ENCODE peak calls at places on chromosomes 16 and 17, in five cellular contexts. One of them, this sample, is unnamed. For H3K4me1, the result is how much of the 10 kb centered on the place peaks cover.

GRCh38 chr17:46943511-46944393 is 20.8 kb downstream of the GOSR2 start:
- DNase-seq in CD8-positive, alpha-beta memory T cell: no peak
- DNase-seq in Peyer's patch: no peak
- DNase-seq in right cardiac atrium: peak
- DNase-seq in CD8-positive, alpha-beta T cell: no peak
- DNase-seq in this sample: no peak

GRCh38 chr16:19696312-19696711 is 21.7 kb downstream of the KNOP1 start:
- DNase-seq in CD8-positive, alpha-beta memory T cell: peak
- DNase-seq in Peyer's patch: peak
- DNase-seq in right cardiac atrium: peak
- DNase-seq in CD8-positive, alpha-beta T cell: peak
- DNase-seq in this sample: peak

GRCh38 chr16:84950906-84951305 is 60.4 kb downstream of the ZDHHC7 start:
- DNase-seq in CD8-positive, alpha-beta memory T cell: no peak
- DNase-seq in Peyer's patch: no peak
- DNase-seq in right cardiac atrium: peak
- DNase-seq in CD8-positive, alpha-beta T cell: no peak
- DNase-seq in this sample: no peak

GRCh38 chr17:1783834-1784611 is 22.2 kb downstream of the SERPINF1 start:
- DNase-seq in CD8-positive, alpha-beta memory T cell: no peak
- DNase-seq in Peyer's patch: peak
- DNase-seq in right cardiac atrium: peak
- DNase-seq in CD8-positive, alpha-beta T cell: no peak
- DNase-seq in this sample: peak

GRCh38 chr17:3762922-3763776 is 37.8 kb downstream of the ITGAE start:
- DNase-seq in CD8-positive, alpha-beta memory T cell: peak
- DNase-seq in Peyer's patch: no peak
- DNase-seq in right cardiac atrium: no peak
- DNase-seq in CD8-positive, alpha-beta T cell: no peak
- DNase-seq in this sample: no peak

GRCh38 chr17:28551421-28552186 is 820 bp downstream of the UNC119 start:
- DNase-seq in CD8-positive, alpha-beta memory T cell: no peak
- DNase-seq in Peyer's patch: no peak
- DNase-seq in right cardiac atrium: no peak
- DNase-seq in CD8-positive, alpha-beta T cell: no peak
- DNase-seq in this sample: no peak

GRCh38 chr17:4908711-4909496 is 6.0 kb upstream of the CHRNE start:
- DNase-seq in CD8-positive, alpha-beta memory T cell: peak
- DNase-seq in Peyer's patch: peak
- DNase-seq in right cardiac atrium: peak
- DNase-seq in CD8-positive, alpha-beta T cell: peak
- DNase-seq in this sample: peak

GRCh38 chr16:71479420-71479819 is 9.7 kb downstream of the ZNF19 start:
- DNase-seq in CD8-positive, alpha-beta memory T cell: no peak
- DNase-seq in Peyer's patch: no peak
- DNase-seq in right cardiac atrium: no peak
- DNase-seq in CD8-positive, alpha-beta T cell: no peak
- DNase-seq in this sample: no peak

GRCh38 chr17:7133424-7133823 is 18.8 kb upstream of the ASGR2 start:
- DNase-seq in CD8-positive, alpha-beta memory T cell: no peak
- DNase-seq in Peyer's patch: peak
- DNase-seq in right cardiac atrium: peak
- DNase-seq in CD8-positive, alpha-beta T cell: peak
- DNase-seq in this sample: peak

GRCh38 chr17:79659376-79659775 is 48.5 kb upstream of the RBFOX3 start:
- DNase-seq in CD8-positive, alpha-beta memory T cell: no peak
- DNase-seq in Peyer's patch: no peak
- DNase-seq in right cardiac atrium: no peak
- DNase-seq in CD8-positive, alpha-beta T cell: no peak
- DNase-seq in this sample: no peak

GRCh38 chr17:45248132-45248936 is 13.6 kb downstream of the SPATA32 start:
- DNase-seq in CD8-positive, alpha-beta memory T cell: peak
- DNase-seq in Peyer's patch: peak
- DNase-seq in right cardiac atrium: peak
- DNase-seq in CD8-positive, alpha-beta T cell: peak
- DNase-seq in this sample: no peak

GRCh38 chr16:87062569-87063442 is 254.4 kb downstream of the C16orf95 start:
- DNase-seq in CD8-positive, alpha-beta memory T cell: no peak
- DNase-seq in Peyer's patch: peak
- DNase-seq in right cardiac atrium: peak
- DNase-seq in CD8-positive, alpha-beta T cell: peak
- DNase-seq in this sample: peak

GRCh38 chr17:52149626-52150025 is 8.9 kb downstream of the CA10 start:
- DNase-seq in CD8-positive, alpha-beta memory T cell: no peak
- DNase-seq in Peyer's patch: no peak
- DNase-seq in right cardiac atrium: no peak
- DNase-seq in CD8-positive, alpha-beta T cell: no peak
- DNase-seq in this sample: no peak

GRCh38 chr17:38509772-38510423 is 81.6 kb downstream of the ARHGAP23 start:
- DNase-seq in CD8-positive, alpha-beta memory T cell: no peak
- DNase-seq in Peyer's patch: no peak
- DNase-seq in right cardiac atrium: peak
- DNase-seq in CD8-positive, alpha-beta T cell: no peak
- DNase-seq in this sample: no peak

GRCh38 chr16:2470603-2471015 is 488 bp upstream of the NTN3 start:
- DNase-seq in CD8-positive, alpha-beta memory T cell: no peak
- DNase-seq in Peyer's patch: no peak
- DNase-seq in right cardiac atrium: no peak
- DNase-seq in CD8-positive, alpha-beta T cell: no peak
- DNase-seq in this sample: no peak

GRCh38 chr17:81991684-81992513 is 14.5 kb downstream of the ASPSCR1 start:
- DNase-seq in CD8-positive, alpha-beta memory T cell: no peak
- DNase-seq in Peyer's patch: no peak
- DNase-seq in right cardiac atrium: peak
- DNase-seq in CD8-positive, alpha-beta T cell: no peak
- DNase-seq in this sample: peak

GRCh38 chr16:9112844-9113186 is 21.4 kb downstream of the HAPSTR1 start:
- DNase-seq in CD8-positive, alpha-beta memory T cell: no peak
- DNase-seq in Peyer's patch: no peak
- DNase-seq in right cardiac atrium: no peak
- DNase-seq in CD8-positive, alpha-beta T cell: no peak
- DNase-seq in this sample: no peak
- H3K4me1 ChIP-seq in CD8-positive, alpha-beta memory T cell: half or more
- H3K4me1 ChIP-seq in Peyer's patch: under half
- H3K4me1 ChIP-seq in right cardiac atrium: under half
- H3K4me1 ChIP-seq in CD8-positive, alpha-beta T cell: half or more
- H3K4me1 ChIP-seq in this sample: half or more

GRCh38 chr17:34269969-34270368 is at the start of gene CCL7:
- DNase-seq in CD8-positive, alpha-beta memory T cell: no peak
- DNase-seq in Peyer's patch: no peak
- DNase-seq in right cardiac atrium: no peak
- DNase-seq in CD8-positive, alpha-beta T cell: no peak
- DNase-seq in this sample: no peak
- H3K27ac ChIP-seq in CD8-positive, alpha-beta memory T cell: no peak
- H3K27ac ChIP-seq in Peyer's patch: no peak
- H3K27ac ChIP-seq in right cardiac atrium: no peak
- H3K27ac ChIP-seq in CD8-positive, alpha-beta T cell: no peak
- H3K27ac ChIP-seq in this sample: no peak

GRCh38 chr17:77143306-77143705 is 2.5 kb downstream of the SEC14L1 start:
- DNase-seq in CD8-positive, alpha-beta memory T cell: no peak
- DNase-seq in Peyer's patch: no peak
- DNase-seq in right cardiac atrium: no peak
- DNase-seq in CD8-positive, alpha-beta T cell: no peak
- DNase-seq in this sample: no peak
- H3K4me1 ChIP-seq in CD8-positive, alpha-beta memory T cell: under half
- H3K4me1 ChIP-seq in Peyer's patch: under half
- H3K4me1 ChIP-seq in right cardiac atrium: under half
- H3K4me1 ChIP-seq in CD8-positive, alpha-beta T cell: under half
- H3K4me1 ChIP-seq in this sample: half or more

GRCh38 chr17:40309938-40310510 is 1.0 kb downstream of the RARA start:
- DNase-seq in CD8-positive, alpha-beta memory T cell: no peak
- DNase-seq in Peyer's patch: no peak
- DNase-seq in right cardiac atrium: peak
- DNase-seq in CD8-positive, alpha-beta T cell: no peak
- DNase-seq in this sample: peak
- H3K27ac ChIP-seq in CD8-positive, alpha-beta memory T cell: no peak
- H3K27ac ChIP-seq in Peyer's patch: peak
- H3K27ac ChIP-seq in right cardiac atrium: peak
- H3K27ac ChIP-seq in CD8-positive, alpha-beta T cell: no peak
- H3K27ac ChIP-seq in this sample: peak

DNA sequence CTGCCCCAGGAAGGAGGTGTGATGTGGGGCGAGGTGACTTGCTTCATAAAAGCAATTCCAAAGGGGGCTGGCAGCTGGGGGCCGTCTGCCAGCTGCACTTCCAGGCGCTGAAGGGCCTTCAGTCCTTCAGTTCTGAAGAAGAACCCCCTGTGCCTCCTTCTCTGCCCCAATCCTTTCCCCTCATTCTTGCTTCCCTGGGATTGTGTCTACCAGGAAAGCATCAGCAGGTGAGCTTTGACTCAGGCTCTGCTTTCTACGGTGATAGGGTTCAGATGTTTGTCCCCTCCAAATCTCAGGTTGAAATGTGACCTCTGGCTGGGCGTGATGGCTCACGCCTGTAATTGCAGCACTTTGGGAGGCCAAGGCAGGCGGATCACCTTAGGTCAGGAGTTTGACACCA is 52.5 kb upstream of the NKD1 start:
- DNase-seq in CD8-positive, alpha-beta memory T cell: no peak
- DNase-seq in Peyer's patch: no peak
- DNase-seq in right cardiac atrium: no peak
- DNase-seq in CD8-positive, alpha-beta T cell: no peak
- DNase-seq in this sample: no peak
- H3K4me1 ChIP-seq in CD8-positive, alpha-beta memory T cell: under half
- H3K4me1 ChIP-seq in Peyer's patch: under half
- H3K4me1 ChIP-seq in right cardiac atrium: under half
- H3K4me1 ChIP-seq in CD8-positive, alpha-beta T cell: under half
- H3K4me1 ChIP-seq in this sample: under half

GRCh38 chr17:74521701-74522201 is 9.5 kb downstream of the CD300LB start:
- DNase-seq in CD8-positive, alpha-beta memory T cell: no peak
- DNase-seq in Peyer's patch: peak
- DNase-seq in right cardiac atrium: no peak
- DNase-seq in CD8-positive, alpha-beta T cell: no peak
- DNase-seq in this sample: no peak
- H3K27ac ChIP-seq in CD8-positive, alpha-beta memory T cell: no peak
- H3K27ac ChIP-seq in Peyer's patch: peak
- H3K27ac ChIP-seq in right cardiac atrium: no peak
- H3K27ac ChIP-seq in CD8-positive, alpha-beta T cell: no peak
- H3K27ac ChIP-seq in this sample: peak